ENCODE peak calls at places on chromosome 11, in six cellular contexts. P, W, C, E, V and K are unnamed samples.

GRCh38 chr11:83120328-83120727 is 36.6 kb upstream of the PCF11 start:
- DNase-seq in P (no peak), V (no peak), W (no peak), C (no peak), E (peak; percentile 9), K (no peak)

GRCh38 chr11:44387415-44387814 is 77.5 kb upstream of the ALX4 start:
- DNase-seq in C (no peak), W (no peak), V (no peak), E (no peak), P (no peak), K (no peak)

GRCh38 chr11:124611016-124611571 is at the start of gene PANX3:
- DNase-seq in E (no peak), V (no peak), C (no peak), P (no peak), W (no peak), K (no peak)

GRCh38 chr11:100574894-100575769 is 112.0 kb upstream of the ARHGAP42 start:
- DNase-seq in E (no peak), P (peak; percentile 24), W (no peak), C (no peak), V (peak; percentile 25), K (no peak)

GRCh38 chr11:72752088-72752914 is at the start of gene ARAP1:
- DNase-seq in C (peak; percentile 79), P (peak; percentile 98), V (peak; percentile 51), E (peak; percentile 66), W (no peak), K (no peak)

GRCh38 chr11:134244593-134244992 is 8.6 kb downstream of the THYN1 start:
- DNase-seq in E (peak; percentile 19), W (no peak), P (no peak), V (peak; percentile 34), C (no peak), K (no peak)

GRCh38 chr11:19628018-19628417 is 84.6 kb upstream of the NAV2 start:
- DNase-seq in C (no peak), E (peak; percentile 97), P (peak; percentile 56), W (no peak), V (peak; percentile 93), K (no peak)

GRCh38 chr11:1758611-1759150 is 5.0 kb downstream of the CTSD start:
- DNase-seq in E (no peak), W (no peak), V (no peak), P (no peak), C (no peak), K (no peak)

GRCh38 chr11:71342116-71342515 is 89.7 kb upstream of the SHANK2 start:
- DNase-seq in C (no peak), W (no peak), P (peak; percentile 14), E (peak; percentile 32), V (no peak), K (no peak)

GRCh38 chr11:74033046-74033445 is 24.2 kb upstream of the UCP3 start:
- DNase-seq in P (no peak), E (no peak), V (no peak), W (no peak), C (no peak), K (no peak)

GRCh38 chr11:95912902-95913560 is 10.9 kb downstream of the MTMR2 start:
- DNase-seq in C (no peak), E (peak; percentile 64), W (no peak), V (peak; percentile 11), P (peak; percentile 56), K (no peak)

GRCh38 chr11:12602421-12602820 is 71.8 kb upstream of the TEAD1 start:
- DNase-seq in E (no peak), P (peak; percentile 39), V (no peak), C (no peak), W (no peak), K (no peak)

GRCh38 chr11:118705796-118706545 is 26.5 kb upstream of the TREH start:
- DNase-seq in C (no peak), P (no peak), W (no peak), V (no peak), E (no peak), K (no peak)

GRCh38 chr11:90594658-90595057 is 371.8 kb upstream of the CHORDC1 start:
- DNase-seq in P (no peak), E (no peak), W (no peak), C (no peak), V (no peak), K (no peak)

GRCh38 chr11:118532852-118533768 is 2.1 kb downstream of the TMEM25 start:
- DNase-seq in W (no peak), V (no peak), E (no peak), P (no peak), C (no peak), K (no peak)

GRCh38 chr11:129853508-129854228 is 38.0 kb downstream of the TMEM45B start:
- DNase-seq in P (no peak), E (peak; percentile 18), C (peak; percentile 82), V (no peak), W (no peak), K (no peak)

GRCh38 chr11:102807921-102808320 is 10.0 kb upstream of the MMP1 start:
- DNase-seq in P (peak; percentile 24), E (no peak), W (peak; percentile 81), C (no peak), V (no peak), K (no peak)

GRCh38 chr11:134343646-134344045 is 11.9 kb downstream of the GLB1L2 start:
- DNase-seq in E (no peak), C (no peak), W (no peak), P (no peak), V (no peak), K (no peak)

GRCh38 chr11:8298801-8299786 is 35.4 kb upstream of the LMO1 start:
- DNase-seq in W (no peak), E (no peak), V (no peak), P (no peak), C (no peak), K (no peak)

GRCh38 chr11:59941091-59941490 is 2.9 kb downstream of the OOSP1 start:
- DNase-seq in E (no peak), W (no peak), V (no peak), C (no peak), P (no peak), K (no peak)

GRCh38 chr11:6240139-6240538 is 1.2 kb downstream of the CNGA4 start:
- DNase-seq in W (no peak), V (no peak), C (no peak), P (no peak), E (no peak), K (no peak)

GRCh38 chr11:71843858-71844257 is 10.9 kb downstream of the DEFB108B start:
- DNase-seq in E (no peak), P (no peak), V (no peak), C (no peak), W (peak; percentile 35), K (no peak)

GRCh38 chr11:17544181-17544622 is at the start of gene USH1C:
- DNase-seq in V (no peak), W (no peak), E (no peak), C (no peak), P (no peak), K (no peak)

GRCh38 chr11:122917311-122917710 is 34.8 kb downstream of the JHY start:
- DNase-seq in E (no peak), V (peak; percentile 8), W (no peak), P (peak; percentile 41), C (no peak), K (no peak)

GRCh38 chr11:120390585-120390922 is 54.3 kb downstream of the ARHGEF12 start:
- DNase-seq in V (no peak), C (no peak), E (no peak), W (no peak), P (no peak), K (no peak)

GRCh38 chr11:123103326-123103980 is 41.5 kb upstream of the HSPA8 start:
- DNase-seq in W (no peak), P (peak; percentile 70), C (peak; percentile 9), V (peak; percentile 69), E (peak; percentile 87), K (no peak)